ENCODE peak calls at places on chromosomes 16 and 17, in four cellular contexts. P is mesendoderm, C is trophoblast cell, O is neuronal stem cell. X is an unnamed sample.

GRCh38 chr17:82152556-82153294 is 54.7 kb upstream of the FASN start:
- DNase-seq in C (peak; percentile 98), P (no peak), O (no peak), X (no peak)

GRCh38 chr17:21014498-21014897 is 28.3 kb downstream of the USP22 start:
- DNase-seq in C (no peak), P (no peak), O (no peak), X (no peak)

GRCh38 chr16:24729967-24730815 is 740 bp downstream of the TNRC6A start:
- DNase-seq in P (peak; percentile 38), O (peak; percentile 20), C (no peak), X (no peak)

GRCh38 chr16:68995011-68995504 is 110.4 kb upstream of the HAS3 start:
- DNase-seq in C (peak; percentile 79), P (peak; percentile 88), O (no peak), X (peak; percentile 56)

GRCh38 chr16:17305694-17306093 is 165.1 kb downstream of the XYLT1 start:
- DNase-seq in C (no peak), P (no peak), O (no peak), X (no peak)

GRCh38 chr17:19979917-19980770 is 2.5 kb upstream of the AKAP10 start:
- DNase-seq in P (no peak), O (no peak), C (no peak), X (peak; percentile 98)

GRCh38 chr16:85840801-85841200 is 41.3 kb downstream of the COX4I1 start:
- DNase-seq in P (no peak), C (no peak), O (no peak), X (no peak)

GRCh38 chr16:8866118-8866883 is 2.5 kb downstream of the CARHSP1 start:
- DNase-seq in O (peak; percentile 94), P (peak; percentile 98), C (no peak), X (peak; percentile 95)

GRCh38 chr17:17542906-17543635 is 46.9 kb upstream of the RASD1 start:
- DNase-seq in C (no peak), O (no peak), P (no peak), X (no peak)

GRCh38 chr16:57666353-57667068 is 1.6 kb upstream of the ADGRG3 start:
- DNase-seq in C (peak; percentile 42), P (no peak), O (no peak), X (no peak)

GRCh38 chr17:2455956-2456355 is 55.1 kb upstream of the MNT start:
- DNase-seq in P (no peak), O (no peak), C (no peak), X (no peak)

GRCh38 chr16:51577621-51578303 is 426.7 kb upstream of the SALL1 start:
- DNase-seq in O (no peak), P (peak; percentile 96), C (no peak), X (peak; percentile 43)

GRCh38 chr17:27381007-27381501 is 75.2 kb upstream of the KSR1 start:
- DNase-seq in C (peak; percentile 74), O (peak; percentile 49), P (peak; percentile 89), X (peak; percentile 93)

GRCh38 chr17:60043846-60044245 is 34.9 kb downstream of the HEATR6 start:
- DNase-seq in P (no peak), C (peak; percentile 81), O (no peak), X (no peak)

GRCh38 chr16:69904495-69905170 is 46.5 kb upstream of the CLEC18A start:
- DNase-seq in P (peak; percentile 29), O (no peak), C (no peak), X (peak; percentile 51)

GRCh38 chr17:61442878-61443474 is 9.2 kb upstream of the TBX4 start:
- DNase-seq in C (no peak), P (no peak), O (no peak), X (no peak)

GRCh38 chr16:19699472-19699871 is 18.6 kb downstream of the KNOP1 start:
- DNase-seq in P (no peak), C (no peak), O (no peak), X (no peak)

GRCh38 chr16:19701091-19701490 is 16.9 kb downstream of the KNOP1 start:
- DNase-seq in C (no peak), P (no peak), O (no peak), X (no peak)

GRCh38 chr16:19698480-19699465 is 19.3 kb downstream of the KNOP1 start:
- DNase-seq in P (no peak), C (no peak), O (no peak), X (no peak)

GRCh38 chr16:19697756-19698318 is 20.2 kb downstream of the KNOP1 start:
- DNase-seq in O (no peak), P (no peak), C (no peak), X (no peak)

GRCh38 chr16:19700319-19700781 is 17.7 kb downstream of the KNOP1 start:
- DNase-seq in P (no peak), O (no peak), C (no peak), X (no peak)
- H3K9ac ChIP-seq in P (no peak overlapping the region), O (no peak overlapping the region), C (no peak overlapping the region), X (no peak overlapping the region)

DNA sequence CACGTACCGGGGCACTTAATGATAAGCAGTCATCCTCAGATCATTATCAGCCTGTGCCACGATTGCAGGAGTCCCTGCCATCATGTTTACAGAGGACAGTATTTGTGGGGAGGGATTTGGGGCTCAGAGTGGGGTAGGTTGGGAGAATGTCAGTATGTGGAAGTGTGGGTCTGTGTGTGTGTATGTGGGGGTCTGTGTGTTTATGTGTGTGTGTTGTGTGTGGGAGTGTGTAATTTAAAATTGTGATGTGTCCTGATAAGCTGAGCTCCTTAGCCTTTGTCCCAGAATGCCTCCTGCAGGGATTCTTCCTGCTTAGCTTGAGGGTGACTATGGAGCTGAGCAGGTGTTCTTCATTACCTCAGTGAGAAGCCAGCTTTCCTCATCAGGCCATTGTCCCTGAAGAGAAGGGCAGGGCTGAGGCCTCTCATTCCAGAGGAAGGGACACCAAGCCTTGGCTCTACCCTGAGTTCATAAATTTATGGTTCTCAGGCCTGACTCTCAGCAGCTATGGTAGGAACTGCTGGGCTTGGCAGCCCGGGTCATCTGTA is 13.5 kb upstream of the EFCAB13 start:
- DNase-seq in C (no peak), P (peak; percentile 61), O (no peak), X (no peak)
- H2AK5ac ChIP-seq in C (no peak overlapping the region), P (no peak overlapping the region), O (no peak overlapping the region), X (no peak overlapping the region)

GRCh38 chr17:57623620-57624019 is 121.5 kb downstream of the CCDC182 start:
- DNase-seq in P (no peak), C (no peak), O (no peak), X (no peak)

GRCh38 chr17:57622886-57623433 is 122.1 kb downstream of the CCDC182 start:
- DNase-seq in P (peak; percentile 85), O (no peak), C (peak; percentile 43), X (no peak)

GRCh38 chr17:57622327-57622885 is 122.7 kb downstream of the CCDC182 start:
- DNase-seq in O (no peak), C (no peak), P (no peak), X (no peak)

GRCh38 chr17:57619061-57619937 is 125.8 kb downstream of the CCDC182 start:
- DNase-seq in C (no peak), P (no peak), O (no peak), X (no peak)

DNA sequence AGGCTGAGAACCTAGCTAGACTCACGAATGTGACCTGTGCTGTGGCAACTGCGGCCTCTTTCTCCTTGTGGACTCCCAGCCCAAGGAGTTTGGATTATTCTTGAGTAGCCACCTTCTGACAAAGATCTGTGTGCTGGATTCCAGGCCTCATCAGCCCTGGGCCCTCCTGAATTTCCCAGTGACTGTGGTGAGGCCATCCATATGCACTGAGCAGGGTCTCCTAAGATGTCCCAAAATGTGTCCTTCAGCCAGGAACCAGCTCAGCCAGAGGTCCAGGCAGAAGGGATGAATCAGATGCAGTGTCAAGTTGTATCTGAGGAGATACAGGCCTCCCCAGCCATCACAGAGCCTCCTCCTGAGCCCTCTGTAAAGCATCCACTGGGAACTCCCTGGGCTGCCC is 124.5 kb downstream of the CCDC182 start:
- DNase-seq in O (no peak), P (no peak), C (no peak), X (no peak)
- H3K9ac ChIP-seq in O (no peak overlapping the region), P (no peak overlapping the region), C (no peak overlapping the region), X (no peak overlapping the region)

GRCh38 chr16:30375830-30376229 is 1.2 kb downstream of the MYL11 start:
- DNase-seq in P (no peak), O (no peak), C (no peak), X (no peak)
- H2AK5ac ChIP-seq in P (no peak overlapping the region), O (peak overlapping the region; percentile 16), C (peak overlapping the region; percentile 24), X (no peak overlapping the region)

GRCh38 chr17:34843682-34844081 is 117.6 kb downstream of the CCT6B start:
- DNase-seq in P (no peak), C (no peak), O (no peak), X (no peak)
- H3K9ac ChIP-seq in P (no peak overlapping the region), C (no peak overlapping the region), O (no peak overlapping the region), X (no peak overlapping the region)

X was measured in H9.